ENCODE peak calls at places on chromosomes 13 and 19, in four cellular contexts. One of them, this sample, is unnamed.

GRCh38 chr19:3977242-3978143 is 6.6 kb upstream of the DAPK3 start:
- DNase-seq in amniotic stem cell: no peak
- DNase-seq in astrocyte of the spinal cord: no peak
- DNase-seq in cardiac septum: no peak
- DNase-seq in this sample: no peak

GRCh38 chr13:44763604-44764311 is 187.6 kb upstream of the TSC22D1 start:
- DNase-seq in amniotic stem cell: no peak
- DNase-seq in astrocyte of the spinal cord: no peak
- DNase-seq in cardiac septum: peak; percentile 79
- DNase-seq in this sample: no peak

GRCh38 chr19:29672933-29673336 is 7.7 kb downstream of the PLEKHF1 start:
- DNase-seq in amniotic stem cell: no peak
- DNase-seq in astrocyte of the spinal cord: no peak
- DNase-seq in cardiac septum: no peak
- DNase-seq in this sample: no peak

GRCh38 chr13:73835138-73835721 is 299.0 kb downstream of the KLF12 start:
- DNase-seq in amniotic stem cell: no peak
- DNase-seq in astrocyte of the spinal cord: peak; percentile 59
- DNase-seq in cardiac septum: no peak
- DNase-seq in this sample: peak; percentile 19

GRCh38 chr19:49316284-49316683 is 8.7 kb downstream of the SLC6A16 start:
- DNase-seq in amniotic stem cell: no peak
- DNase-seq in astrocyte of the spinal cord: no peak
- DNase-seq in cardiac septum: no peak
- DNase-seq in this sample: no peak

GRCh38 chr13:44867825-44868224 is 121.4 kb downstream of the NUFIP1 start:
- DNase-seq in amniotic stem cell: no peak
- DNase-seq in astrocyte of the spinal cord: no peak
- DNase-seq in cardiac septum: no peak
- DNase-seq in this sample: no peak

GRCh38 chr19:38683393-38684077 is 36.1 kb downstream of the ACTN4 start:
- DNase-seq in amniotic stem cell: peak; percentile 56
- DNase-seq in astrocyte of the spinal cord: peak; percentile 97
- DNase-seq in cardiac septum: no peak
- DNase-seq in this sample: peak; percentile 86

GRCh38 chr19:34837262-34837661 is 64.2 kb upstream of the ZNF599 start:
- DNase-seq in amniotic stem cell: no peak
- DNase-seq in astrocyte of the spinal cord: no peak
- DNase-seq in cardiac septum: peak; percentile 86
- DNase-seq in this sample: no peak

GRCh38 chr19:7368456-7368855 is 19.7 kb downstream of the ARHGEF18 start:
- DNase-seq in amniotic stem cell: no peak
- DNase-seq in astrocyte of the spinal cord: no peak
- DNase-seq in cardiac septum: no peak
- DNase-seq in this sample: no peak

GRCh38 chr13:82947121-82948077 is 934.9 kb downstream of the SLITRK1 start:
- DNase-seq in amniotic stem cell: no peak
- DNase-seq in astrocyte of the spinal cord: peak; percentile 18
- DNase-seq in cardiac septum: no peak
- DNase-seq in this sample: no peak

GRCh38 chr13:23159587-23160240 is 21.1 kb upstream of the SGCG start:
- DNase-seq in amniotic stem cell: no peak
- DNase-seq in astrocyte of the spinal cord: no peak
- DNase-seq in cardiac septum: no peak
- DNase-seq in this sample: no peak

GRCh38 chr13:31431722-31432137 is 232.0 kb downstream of the B3GLCT start:
- DNase-seq in amniotic stem cell: no peak
- DNase-seq in astrocyte of the spinal cord: peak; percentile 26
- DNase-seq in cardiac septum: no peak
- DNase-seq in this sample: peak; percentile 9

GRCh38 chr19:48004236-48004635 is 9.8 kb downstream of the ELSPBP1 start:
- DNase-seq in amniotic stem cell: no peak
- DNase-seq in astrocyte of the spinal cord: no peak
- DNase-seq in cardiac septum: no peak
- DNase-seq in this sample: no peak

GRCh38 chr13:88908896-88909535 is 1237.8 kb downstream of the SLITRK5 start:
- DNase-seq in amniotic stem cell: no peak
- DNase-seq in astrocyte of the spinal cord: no peak
- DNase-seq in cardiac septum: no peak
- DNase-seq in this sample: no peak

GRCh38 chr13:94362411-94362909 is 117.0 kb downstream of the DCT start:
- DNase-seq in amniotic stem cell: peak; percentile 71
- DNase-seq in astrocyte of the spinal cord: peak; percentile 90
- DNase-seq in cardiac septum: no peak
- DNase-seq in this sample: peak; percentile 71

GRCh38 chr13:109684084-109684835 is 102.1 kb downstream of the IRS2 start:
- DNase-seq in amniotic stem cell: no peak
- DNase-seq in astrocyte of the spinal cord: no peak
- DNase-seq in cardiac septum: no peak
- DNase-seq in this sample: no peak